ENCODE peak calls at places on chromosomes 3 and 15, in seven cellular contexts. H is LHCN-M2; J is GM12892; O is stimulated activated naive CD8-positive, alpha-beta T cell treated with anti-CD3 and anti-CD28 coated beads, Interleukin-15, amount 100 ng/mL, for 72 hours; K is dermis blood vessel endothelial cell; G is uterus; U is activated T-cell treated with anti-CD3 and anti-CD28 coated beads for 24 hours. T is an unnamed sample.

GRCh38 chr3:197793246-197793645 is 2.2 kb downstream of the LRCH3 start:
- DNase-seq in G (no peak), H (no peak), U (no peak), O (no peak), J (no peak), K (peak), T (peak)

GRCh38 chr3:113736548-113737089 is 9.4 kb downstream of the NAA50 start:
- DNase-seq in K (peak), H (peak), J (no peak), O (peak), G (no peak), U (no peak), T (peak)

GRCh38 chr3:30611613-30612421 is 5.4 kb downstream of the TGFBR2 start:
- DNase-seq in J (no peak), U (no peak), G (no peak), H (peak), K (peak), O (no peak), T (peak)

GRCh38 chr3:15647629-15648167 is 46.2 kb downstream of the BTD start:
- DNase-seq in G (no peak), H (peak), U (peak), O (peak), J (peak), K (peak), T (peak)

GRCh38 chr3:14463330-14464216 is 61.2 kb downstream of the SLC6A6 start:
- DNase-seq in K (no peak), U (no peak), J (no peak), H (no peak), O (no peak), G (no peak), T (no peak)

GRCh38 chr15:59281699-59282098 is 75.1 kb downstream of the LDHAL6B start:
- DNase-seq in U (no peak), J (no peak), K (no peak), O (no peak), H (no peak), G (no peak), T (no peak)

GRCh38 chr15:77380033-77380432 is 39.9 kb downstream of the PEAK1 start:
- DNase-seq in U (no peak), O (no peak), J (no peak), H (no peak), K (no peak), G (no peak), T (no peak)

GRCh38 chr3:17213102-17213501 is 328.3 kb downstream of the PLCL2 start:
- DNase-seq in K (no peak), O (no peak), H (peak), U (no peak), J (no peak), G (no peak), T (peak)

GRCh38 chr3:185175370-185175987 is 22.6 kb upstream of the C3orf70 start:
- DNase-seq in G (no peak), K (no peak), H (peak), U (no peak), J (peak), O (no peak), T (no peak)

GRCh38 chr3:179464296-179465092 is 13.2 kb upstream of the GNB4 start:
- DNase-seq in G (no peak), O (peak), U (no peak), J (no peak), H (no peak), K (no peak), T (peak)

GRCh38 chr3:173371848-173372487 is 25.6 kb upstream of the NLGN1 start:
- DNase-seq in J (no peak), G (peak), H (peak), O (no peak), U (no peak), K (peak), T (no peak)

GRCh38 chr3:123098411-123099330 is 31.8 kb downstream of the PDIA5 start:
- DNase-seq in J (no peak), K (no peak), H (no peak), O (no peak), U (no peak), G (no peak), T (no peak)

GRCh38 chr3:61537366-61537765 is 24.0 kb upstream of the PTPRG start:
- DNase-seq in G (no peak), J (no peak), U (no peak), K (no peak), H (no peak), O (no peak), T (no peak)

GRCh38 chr15:58440922-58441321 is 9.1 kb downstream of the LIPC start:
- DNase-seq in H (no peak), J (no peak), G (no peak), U (no peak), O (no peak), K (no peak), T (peak)

GRCh38 chr3:171285287-171285686 is 174.9 kb downstream of the TNIK start:
- DNase-seq in O (no peak), G (no peak), U (no peak), K (peak), H (peak), J (no peak), T (no peak)

GRCh38 chr15:59437777-59438574 is at the start of gene FAM81A:
- DNase-seq in H (peak), O (peak), J (peak), K (peak), G (peak), U (peak), T (peak)

GRCh38 chr3:48372862-48373435 is 930 bp downstream of the FBXW12 start:
- DNase-seq in J (no peak), O (no peak), U (no peak), H (no peak), K (no peak), G (no peak), T (no peak)

GRCh38 chr15:94829887-94830884 is 598.8 kb downstream of the MCTP2 start:
- DNase-seq in J (no peak), K (no peak), U (no peak), G (no peak), H (no peak), O (no peak), T (no peak)

GRCh38 chr15:76982756-76983155 is 12.2 kb upstream of the PSTPIP1 start:
- DNase-seq in J (no peak), O (no peak), G (no peak), K (no peak), H (no peak), U (no peak), T (no peak)

GRCh38 chr3:182092662-182093262 is 381.0 kb downstream of the SOX2 start:
- DNase-seq in G (no peak), U (no peak), K (no peak), J (no peak), O (no peak), H (no peak), T (no peak)

GRCh38 chr15:65690778-65691177 is 69.0 kb downstream of the SLC24A1 start:
- DNase-seq in U (no peak), J (no peak), K (no peak), H (no peak), G (no peak), O (no peak), T (no peak)

GRCh38 chr3:48565186-48565585 is 1.6 kb upstream of the UCN2 start:
- DNase-seq in G (no peak), J (no peak), O (no peak), H (no peak), U (no peak), K (no peak), T (no peak)

GRCh38 chr3:146163584-146163983 is 2.6 kb upstream of the PLOD2 start:
- DNase-seq in O (no peak), G (no peak), H (peak), K (peak), U (no peak), J (no peak), T (peak)

GRCh38 chr3:42179110-42179725 is 86.8 kb downstream of the CCK start:
- DNase-seq in G (peak), J (no peak), U (no peak), O (no peak), H (peak), K (peak), T (peak)

GRCh38 chr3:146162561-146162960 is 1.6 kb upstream of the PLOD2 start:
- DNase-seq in G (no peak), U (no peak), H (no peak), K (peak), O (no peak), J (no peak), T (no peak)

GRCh38 chr3:58111513-58112184 is 99.1 kb downstream of the DNASE1L3 start:
- DNase-seq in K (no peak), G (no peak), O (peak), J (peak), H (no peak), U (no peak), T (peak)

GRCh38 chr3:64797000-64797399 is 109.2 kb upstream of the ADAMTS9 start:
- DNase-seq in K (no peak), O (no peak), U (no peak), G (no peak), J (no peak), H (no peak), T (no peak)

GRCh38 chr3:187296915-187297314 is 5.4 kb upstream of the MASP1 start:
- DNase-seq in U (no peak), O (no peak), K (no peak), J (no peak), H (no peak), G (no peak), T (no peak)

GRCh38 chr3:171904829-171905228 is 61.7 kb downstream of the TMEM212 start:
- DNase-seq in H (no peak), G (no peak), J (no peak), U (no peak), K (peak), O (no peak), T (no peak)

GRCh38 chr3:158936530-158937113 is 134.8 kb downstream of the MFSD1 start:
- DNase-seq in G (no peak), H (no peak), K (no peak), O (no peak), U (no peak), J (no peak), T (peak)

GRCh38 chr3:11059090-11059798 is 66.7 kb downstream of the SLC6A1 start:
- DNase-seq in J (no peak), G (peak), O (peak), U (peak), K (peak), H (peak), T (peak)

GRCh38 chr15:77656294-77656693 is 23.6 kb upstream of the LINGO1 start:
- DNase-seq in H (no peak), O (no peak), J (no peak), G (no peak), U (no peak), K (peak), T (no peak)

GRCh38 chr15:75307778-75308390 is 25.2 kb downstream of the GOLGA6D start:
- DNase-seq in O (no peak), U (no peak), G (no peak), H (peak), K (peak), J (no peak), T (peak)

GRCh38 chr3:101850327-101851048 is 1.2 kb downstream of the NFKBIZ start:
- DNase-seq in O (peak), J (no peak), K (peak), U (peak), H (peak), G (no peak), T (peak)

T was measured in foreskin keratinocyte.